ENCODE peak calls at places on chromosomes 16 and 17, in eight cellular contexts. T is ovary, W is astrocyte of the cerebellum, D is heart left ventricle, O is heart right ventricle, J is colonic mucosa, H is neural progenitor cell, G is AG04450. C is an unnamed sample.

GRCh38 chr17:40452921-40453378 is 9.7 kb downstream of the IGFBP4 start:
- DNase-seq in G (no peak), W (no peak), T (no peak), J (no peak), H (no peak), D (no peak), O (no peak), C (no peak)

GRCh38 chr17:37699285-37699973 is 45.4 kb downstream of the HNF1B start:
- DNase-seq in G (no peak), H (no peak), D (no peak), J (peak), W (no peak), T (no peak), O (no peak), C (no peak)

GRCh38 chr16:86676216-86676800 is 98.0 kb downstream of the FOXL1 start:
- DNase-seq in G (peak), D (no peak), H (no peak), O (no peak), T (no peak), J (no peak), W (no peak), C (peak)

GRCh38 chr16:53785044-53785443 is 81.1 kb downstream of the FTO start:
- DNase-seq in W (peak), T (no peak), H (no peak), O (no peak), G (no peak), J (no peak), D (no peak), C (no peak)

GRCh38 chr16:48491517-48491916 is 106.3 kb upstream of the SIAH1 start:
- DNase-seq in O (no peak), H (no peak), D (no peak), J (no peak), T (no peak), W (peak), G (no peak), C (no peak)

GRCh38 chr16:49515016-49515415 is 141.4 kb downstream of the C16orf78 start:
- DNase-seq in O (no peak), G (no peak), W (no peak), H (no peak), T (no peak), D (no peak), J (no peak), C (no peak)

GRCh38 chr17:76232342-76232741 is 8.0 kb downstream of the RNF157 start:
- DNase-seq in T (no peak), D (no peak), O (no peak), G (peak), H (no peak), W (no peak), J (no peak), C (no peak)

GRCh38 chr16:4123617-4124300 is 7.5 kb upstream of the ADCY9 start:
- DNase-seq in J (no peak), T (no peak), O (no peak), G (peak), W (no peak), H (no peak), D (peak), C (no peak)

GRCh38 chr17:2436516-2436915 is 35.7 kb upstream of the MNT start:
- DNase-seq in G (no peak), H (no peak), O (no peak), T (no peak), W (no peak), D (no peak), J (no peak), C (no peak)

GRCh38 chr17:57630736-57631135 is 114.4 kb downstream of the CCDC182 start:
- DNase-seq in G (no peak), H (no peak), T (no peak), W (no peak), J (no peak), D (no peak), O (no peak), C (no peak)

GRCh38 chr17:48892940-48893645 is 506 bp downstream of the ATP5MC1 start:
- DNase-seq in T (no peak), G (no peak), W (no peak), J (no peak), H (no peak), D (no peak), O (peak), C (no peak)

GRCh38 chr16:13594798-13595197 is 325.2 kb upstream of the ERCC4 start:
- DNase-seq in W (no peak), J (no peak), H (peak), D (no peak), T (no peak), G (no peak), O (no peak), C (no peak)

GRCh38 chr16:1823821-1824220 is 2.8 kb downstream of the HAGH start:
- DNase-seq in D (no peak), H (peak), J (no peak), T (no peak), O (no peak), W (no peak), G (peak), C (no peak)
- TF ChIP-seq CTCF in D (no peak), H (peak), J (no peak), T (no peak), O (no peak), W (no peak), G (peak), C (peak)

GRCh38 chr16:81775570-81775969 is 3.5 kb upstream of the PLCG2 start:
- DNase-seq in J (no peak), W (no peak), D (no peak), G (no peak), H (no peak), O (no peak), T (no peak), C (no peak)

GRCh38 chr16:81778231-81778630 is 860 bp upstream of the PLCG2 start:
- DNase-seq in G (no peak), J (no peak), W (no peak), D (no peak), H (no peak), O (no peak), T (no peak), C (no peak)

GRCh38 chr16:81778861-81779539 is at the start of gene PLCG2:
- DNase-seq in G (no peak), D (peak), O (peak), T (no peak), H (peak), W (no peak), J (peak), C (no peak)

GRCh38 chr16:81780350-81780749 is 1.3 kb downstream of the PLCG2 start:
- DNase-seq in W (no peak), T (no peak), G (no peak), J (no peak), O (no peak), H (no peak), D (no peak), C (no peak)

GRCh38 chr16:81779540-81780320 is 639 bp downstream of the PLCG2 start:
- DNase-seq in O (peak), D (peak), T (no peak), W (no peak), H (peak), G (no peak), J (no peak), C (no peak)
- H3K4me3 ChIP-seq in O (peak), D (peak), T (peak), W (peak), H (peak), G (peak), J (peak), C (peak)

GRCh38 chr16:72242757-72243156 is 70.8 kb upstream of the PMFBP1 start:
- DNase-seq in J (no peak), H (no peak), W (no peak), T (no peak), D (no peak), O (no peak), G (no peak), C (no peak)

GRCh38 chr16:72244853-72245252 is 72.9 kb upstream of the PMFBP1 start:
- DNase-seq in G (no peak), H (no peak), J (no peak), D (no peak), T (no peak), O (no peak), W (no peak), C (no peak)

GRCh38 chr16:72246423-72246822 is 74.5 kb upstream of the PMFBP1 start:
- DNase-seq in O (no peak), J (no peak), H (no peak), G (no peak), D (no peak), W (no peak), T (no peak), C (no peak)

GRCh38 chr16:72240949-72241348 is 69.0 kb upstream of the PMFBP1 start:
- DNase-seq in W (no peak), D (no peak), O (no peak), J (no peak), H (no peak), T (no peak), G (no peak), C (no peak)

GRCh38 chr16:72241930-72242329 is 70.0 kb upstream of the PMFBP1 start:
- DNase-seq in T (peak), W (peak), D (no peak), H (peak), J (peak), G (peak), O (no peak), C (no peak)
- TF ChIP-seq CTCF in T (peak), W (peak), D (peak), H (peak), J (peak), G (peak), O (peak), C (peak)

GRCh38 chr17:61314368-61315078 is 85.1 kb upstream of the TBX2 start:
- DNase-seq in D (no peak), J (no peak), W (peak), H (no peak), G (no peak), T (peak), O (peak), C (no peak)
- H3K4me3 ChIP-seq in D (no peak), J (no peak), W (no peak), H (no peak), G (no peak), T (no peak), O (no peak), C (no peak)

GRCh38 chr17:30292490-30292858 is 730 bp upstream of the BLMH start:
- DNase-seq in T (no peak), D (no peak), O (no peak), G (no peak), W (no peak), J (no peak), H (no peak), C (no peak)

GRCh38 chr17:30290077-30290476 is 1.7 kb downstream of the BLMH start:
- DNase-seq in T (no peak), W (no peak), J (no peak), O (no peak), H (no peak), D (no peak), G (no peak), C (no peak)

GRCh38 chr17:30290696-30291570 is 811 bp downstream of the BLMH start:
- DNase-seq in J (peak), D (no peak), W (no peak), H (peak), G (no peak), O (peak), T (peak), C (no peak)

GRCh38 chr17:30296499-30297038 is 4.8 kb upstream of the BLMH start:
- DNase-seq in W (no peak), T (no peak), D (no peak), J (no peak), H (no peak), G (no peak), O (no peak), C (no peak)

GRCh38 chr17:30291571-30292489 is at the start of gene BLMH:
- DNase-seq in D (peak), W (peak), T (peak), G (peak), H (peak), O (peak), J (peak), C (no peak)
- TF ChIP-seq CTCF in D (no peak), W (no peak), T (no peak), G (no peak), H (no peak), O (no peak), J (no peak), C (no peak)

GRCh38 chr17:36657763-36658490 is 56.5 kb downstream of the MRM1 start:
- DNase-seq in O (no peak), D (no peak), H (peak), J (peak), G (no peak), W (no peak), T (no peak), C (no peak)

GRCh38 chr17:36661688-36662087 is 60.3 kb downstream of the MRM1 start:
- DNase-seq in H (no peak), G (no peak), W (no peak), J (no peak), O (no peak), D (peak), T (no peak), C (no peak)

GRCh38 chr17:36653374-36653773 is 52.0 kb downstream of the MRM1 start:
- DNase-seq in J (no peak), W (no peak), O (no peak), D (no peak), G (no peak), H (peak), T (no peak), C (no peak)

GRCh38 chr17:36661047-36661666 is 59.8 kb downstream of the MRM1 start:
- DNase-seq in O (no peak), G (no peak), T (no peak), J (no peak), W (no peak), H (no peak), D (peak), C (no peak)

DNA sequence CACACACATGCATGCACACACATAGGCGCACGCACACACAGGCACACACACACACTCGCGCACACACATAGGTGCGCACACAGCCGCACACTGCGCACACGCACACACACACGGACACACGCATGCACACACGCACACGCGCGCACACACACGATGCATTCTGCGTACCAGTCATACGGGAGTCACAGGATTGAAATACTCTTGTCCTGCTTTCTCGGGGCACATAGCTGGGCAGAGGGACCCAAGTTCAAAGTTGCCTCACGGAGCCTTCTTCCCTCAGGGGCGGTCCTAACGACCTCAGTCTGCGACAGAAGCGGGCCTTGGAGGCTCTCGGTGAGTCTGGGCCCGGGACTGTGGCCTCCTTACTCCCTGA is 56.0 kb downstream of the MRM1 start:
- DNase-seq in J (no peak), H (no peak), D (no peak), G (no peak), W (no peak), O (no peak), T (no peak), C (no peak)
- H3K4me3 ChIP-seq in J (peak), H (peak), D (peak), G (no peak), W (peak), O (peak), T (peak), C (peak)

GRCh38 chr17:47822785-47823184 is 1.2 kb upstream of the OSBPL7 start:
- DNase-seq in J (no peak), H (no peak), T (no peak), G (no peak), O (no peak), W (no peak), D (peak), C (no peak)

GRCh38 chr17:47821031-47821423 is 567 bp downstream of the OSBPL7 start:
- DNase-seq in J (no peak), W (no peak), D (peak), H (no peak), O (no peak), T (no peak), G (no peak), C (no peak)

GRCh38 chr17:47820023-47820789 is 1.4 kb downstream of the OSBPL7 start:
- DNase-seq in W (no peak), O (no peak), D (peak), T (no peak), J (peak), G (no peak), H (no peak), C (no peak)

GRCh38 chr17:47823519-47823918 is 1.9 kb upstream of the OSBPL7 start:
- DNase-seq in T (no peak), D (no peak), G (no peak), W (no peak), H (no peak), O (no peak), J (no peak), C (no peak)

GRCh38 chr17:47821424-47822379 is at the start of gene OSBPL7:
- DNase-seq in T (peak), G (peak), W (peak), O (peak), J (peak), H (peak), D (peak), C (no peak)
- TF ChIP-seq CTCF in T (no peak), G (no peak), W (peak), O (no peak), J (no peak), H (peak), D (no peak), C (peak)

GRCh38 chr17:63290784-63291183 is 155.3 kb downstream of the CYB561 start:
- DNase-seq in T (no peak), O (no peak), G (no peak), W (no peak), H (no peak), D (no peak), J (no peak), C (no peak)
- H3K4me3 ChIP-seq in T (no peak), O (no peak), G (no peak), W (no peak), H (no peak), D (no peak), J (no peak), C (no peak)